ENCODE peak calls at places on chromosomes 2 and 18, in five cellular contexts. T is ascending aorta, D is dorsolateral prefrontal cortex, C is sigmoid colon, J is fibroblast of lung. N is an unnamed sample.

GRCh38 chr2:207073791-207074678 is 91.7 kb downstream of the KLF7 start:
- DNase-seq in T (no peak), D (peak; percentile 24), C (no peak), J (peak; percentile 26), N (peak; percentile 36)

GRCh38 chr2:236959036-236959435 is 126.7 kb upstream of the COPS8 start:
- DNase-seq in T (no peak), D (no peak), C (no peak), J (no peak), N (no peak)

GRCh38 chr18:47484068-47484467 is 232.6 kb upstream of the SKOR2 start:
- DNase-seq in T (no peak), D (no peak), C (no peak), J (no peak), N (no peak)

GRCh38 chr2:190947139-190947538 is 66.5 kb downstream of the GLS start:
- DNase-seq in T (no peak), D (no peak), C (no peak), J (peak; percentile 12), N (peak; percentile 20)

GRCh38 chr2:149617476-149617875 is 29.9 kb upstream of the MMADHC start:
- DNase-seq in T (no peak), D (no peak), C (no peak), J (peak; percentile 28), N (peak; percentile 24)

GRCh38 chr2:5549061-5549601 is 143.1 kb upstream of the SOX11 start:
- DNase-seq in T (no peak), D (no peak), C (no peak), J (peak; percentile 45), N (no peak)

GRCh38 chr2:202056611-202057010 is 16.4 kb upstream of the KIAA2012 start:
- DNase-seq in T (no peak), D (no peak), C (no peak), J (peak; percentile 47), N (peak; percentile 22)

GRCh38 chr2:16012626-16013501 is 72.5 kb downstream of the MYCN start:
- DNase-seq in T (no peak), D (peak; percentile 19), C (no peak), J (no peak), N (no peak)

GRCh38 chr2:7584017-7584416 is 666.8 kb downstream of the RNF144A start:
- DNase-seq in T (no peak), D (no peak), C (no peak), J (no peak), N (no peak)

GRCh38 chr2:125185691-125186270 is 1160.7 kb downstream of the CNTNAP5 start:
- DNase-seq in T (no peak), D (no peak), C (no peak), J (no peak), N (no peak)

GRCh38 chr2:20156826-20157605 is 67.9 kb downstream of the SDC1 start:
- DNase-seq in T (no peak), D (no peak), C (no peak), J (no peak), N (no peak)

GRCh38 chr2:234695981-234696380 is 199.1 kb upstream of the ARL4C start:
- DNase-seq in T (no peak), D (no peak), C (no peak), J (no peak), N (no peak)

GRCh38 chr2:164735309-164735919 is 106.2 kb downstream of the COBLL1 start:
- DNase-seq in T (no peak), D (no peak), C (no peak), J (no peak), N (no peak)

GRCh38 chr2:240762971-240763370 is 57.0 kb downstream of the KIF1A start:
- DNase-seq in T (no peak), D (no peak), C (no peak), J (no peak), N (no peak)

GRCh38 chr18:8948471-8949149 is 153.9 kb upstream of the NDUFV2 start:
- DNase-seq in T (no peak), D (no peak), C (no peak), J (peak; percentile 72), N (peak; percentile 76)

GRCh38 chr2:209426432-209426831 is 2.6 kb downstream of the MAP2 start:
- DNase-seq in T (no peak), D (no peak), C (no peak), J (peak; percentile 23), N (peak; percentile 24)

GRCh38 chr2:60570281-60570680 is 16.8 kb upstream of the BCL11A start:
- DNase-seq in T (no peak), D (no peak), C (no peak), J (no peak), N (no peak)

GRCh38 chr18:34364699-34365098 is 140.0 kb upstream of the NOL4 start:
- DNase-seq in T (no peak), D (no peak), C (no peak), J (no peak), N (no peak)

GRCh38 chr18:34357944-34358580 is 133.3 kb upstream of the NOL4 start:
- DNase-seq in T (no peak), D (no peak), C (no peak), J (no peak), N (no peak)

GRCh38 chr18:34354351-34354750 is 129.6 kb upstream of the NOL4 start:
- DNase-seq in T (no peak), D (no peak), C (no peak), J (no peak), N (no peak)

DNA sequence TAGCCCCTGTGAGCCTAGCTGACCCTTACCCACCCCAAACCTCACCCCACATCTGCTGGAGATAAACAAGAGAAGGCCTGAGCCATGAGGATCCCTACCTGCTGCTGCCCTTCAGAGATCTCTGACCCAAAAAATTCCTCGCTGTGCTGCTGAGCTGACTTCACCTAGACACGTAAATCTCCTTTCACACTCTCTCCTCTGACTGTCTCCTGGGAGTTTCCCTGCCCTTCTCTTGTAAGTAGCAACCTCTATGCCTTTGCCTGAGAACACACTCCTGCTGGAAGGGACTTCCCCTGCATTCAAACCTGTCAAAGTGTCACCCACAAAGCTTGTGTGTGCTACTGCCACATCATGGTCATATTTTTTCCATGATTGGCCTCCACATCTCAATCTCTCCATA is 134.2 kb upstream of the NOL4 start:
- DNase-seq in T (no peak), D (no peak), C (no peak), J (no peak), N (no peak)
- H3K4me3 ChIP-seq in T (no peak overlapping the region), D (no peak overlapping the region), C (no peak overlapping the region), J (no peak overlapping the region), N (no peak overlapping the region)

GRCh38 chr18:11533513-11533890 is 75.9 kb upstream of the SLC35G4 start:
- DNase-seq in T (no peak), D (no peak), C (no peak), J (no peak), N (no peak)
- TF ChIP-seq CTCF in T (no peak), D (no peak), C (no peak), J (no peak), N (no peak)

GRCh38 chr2:55961318-55961911 is 37.8 kb upstream of the EFEMP1 start:
- DNase-seq in T (no peak), D (no peak), C (no peak), J (peak; percentile 82), N (peak; percentile 86)
- H3K4me3 ChIP-seq in T (no peak overlapping the region), D (no peak overlapping the region), C (no peak overlapping the region), J (no peak overlapping the region), N (no peak overlapping the region)

GRCh38 chr18:62324917-62325805 is at the start of gene TNFRSF11A:
- DNase-seq in T (no peak), D (no peak), C (no peak), J (no peak), N (peak; percentile 5)
- TF ChIP-seq CTCF in T (no peak), D (no peak), C (no peak), J (no peak), N (no peak)

DNA sequence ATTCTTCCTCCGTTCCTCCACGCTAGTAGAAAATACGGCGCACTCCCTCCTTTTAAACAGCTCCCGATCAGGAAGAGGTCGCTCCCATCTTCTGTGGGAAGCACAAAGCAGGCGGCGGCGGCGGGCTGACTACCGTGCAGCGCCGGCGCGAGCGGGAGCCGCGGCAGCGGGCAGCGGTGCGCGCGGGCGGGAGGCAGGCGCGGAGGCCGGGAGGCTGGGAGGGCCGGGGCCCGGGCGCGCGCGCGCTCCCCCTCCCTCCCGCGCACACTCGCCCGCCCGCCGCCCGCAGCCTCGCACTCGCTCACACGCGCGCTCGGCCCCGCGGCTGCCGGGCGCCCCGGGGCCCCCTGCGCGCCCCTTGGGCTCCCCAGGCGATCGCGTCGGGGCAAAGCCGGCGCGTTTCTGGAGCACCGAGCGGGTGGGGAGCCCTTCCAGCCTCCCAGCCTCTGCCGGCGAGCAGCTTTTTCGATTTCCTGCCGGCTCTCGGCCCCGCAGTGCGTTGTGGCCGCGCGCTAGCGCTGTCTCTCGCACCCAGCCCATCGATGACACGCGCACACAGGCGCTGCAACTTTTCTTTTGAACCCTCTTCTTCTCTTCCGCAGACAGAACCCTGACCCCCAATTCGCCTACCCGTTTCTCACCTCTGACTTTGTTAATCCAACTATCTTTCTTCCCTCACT is at the start of gene SLC8A1:
- DNase-seq in T (no peak), D (peak; percentile 39), C (peak; percentile 68), J (peak; percentile 49), N (peak; percentile 58)
- H3K4me3 ChIP-seq in T (peak within 1 kb of the TSS; percentile 78), D (peak within 1 kb of the TSS; percentile 63), C (peak within 1 kb of the TSS; percentile 65), J (peak within 1 kb of the TSS; percentile 84), N (peak within 1 kb of the TSS; percentile 71)

DNA sequence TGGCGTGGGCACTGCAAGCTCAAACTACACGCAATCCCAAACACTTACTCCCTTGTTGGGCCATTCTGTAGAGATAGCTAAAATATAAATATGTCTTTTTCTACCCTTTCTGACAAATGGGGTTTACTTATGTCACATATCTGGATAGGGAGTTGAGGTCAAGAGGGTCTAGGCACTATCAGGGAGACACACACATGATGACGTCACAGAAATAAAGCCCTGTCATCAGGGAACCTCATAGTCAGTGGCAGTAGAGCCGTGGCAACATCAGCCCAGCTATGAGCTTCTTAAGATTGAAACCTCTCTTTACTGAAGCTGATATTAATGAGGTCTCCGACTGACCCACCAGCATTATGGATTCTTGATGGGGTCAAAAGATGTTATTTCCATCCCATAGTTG is 234.6 kb upstream of the CDH7 start:
- DNase-seq in T (no peak), D (no peak), C (no peak), J (no peak), N (no peak)
- TF ChIP-seq CTCF in T (no peak), D (no peak), C (no peak), J (no peak), N (no peak)

DNA sequence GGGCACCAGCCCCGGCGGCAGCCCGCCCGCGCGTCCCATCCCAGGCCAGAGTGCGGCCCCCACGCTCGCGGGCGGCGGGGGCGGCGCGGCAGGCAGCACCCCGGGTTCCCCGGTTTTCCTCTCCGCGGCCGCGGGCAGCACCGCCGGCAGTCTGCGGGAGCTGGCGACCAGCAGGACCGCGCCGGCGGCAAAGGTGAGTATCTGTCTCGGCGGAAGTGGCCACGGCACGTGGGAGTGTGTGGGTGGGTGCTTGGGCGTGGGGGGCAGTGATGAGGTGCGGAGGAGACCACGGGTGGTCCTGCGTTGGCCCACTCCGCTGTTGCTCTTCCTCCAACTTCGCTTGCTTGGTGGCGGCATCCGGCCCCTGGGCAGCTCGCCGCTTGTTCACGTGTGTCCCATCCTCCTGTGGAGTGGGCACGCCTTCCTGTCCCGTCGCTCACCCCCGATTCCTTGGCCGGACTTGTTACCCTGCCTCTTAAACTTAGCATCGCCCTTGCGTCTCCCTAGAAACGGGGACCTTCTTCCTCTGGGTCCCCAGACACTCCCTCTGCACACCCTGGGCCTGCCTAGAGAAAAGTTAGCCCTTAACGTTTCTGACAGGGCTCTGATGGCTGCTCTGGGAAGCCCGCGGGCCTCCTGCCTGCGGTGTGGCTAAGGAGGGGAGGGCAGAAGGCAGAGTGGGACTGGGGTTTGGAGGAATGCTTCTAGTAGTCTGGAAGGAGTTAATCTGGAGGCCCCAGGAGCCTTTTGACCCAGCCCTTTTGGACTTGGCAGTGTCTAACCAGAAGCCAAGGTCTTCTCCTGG is 1.1 kb downstream of the SH3RF3 start:
- DNase-seq in T (no peak), D (peak; percentile 37), C (peak; percentile 78), J (peak; percentile 60), N (peak; percentile 24)
- H3K4me3 ChIP-seq in T (peak overlapping the region; percentile 67), D (peak overlapping the region; percentile 74), C (peak overlapping the region; percentile 73), J (peak overlapping the region; percentile 83), N (peak overlapping the region; percentile 78)